ENCODE peak calls at places on chromosomes 11 and 22, in nine cellular contexts. One of them, this sample, is unnamed.

GRCh38 chr22:43393132-43393844 is 18.5 kb upstream of the MPPED1 start:
- DNase-seq in AML-193: no peak
- DNase-seq in colonic mucosa: no peak
- DNase-seq in WTC11: no peak
- DNase-seq in heart right ventricle: no peak
- DNase-seq in fibroblast of pulmonary artery: no peak
- DNase-seq in effector memory CD8-positive, alpha-beta T cell: no peak
- DNase-seq in AG20443: no peak
- DNase-seq in Jurkat, Clone E6-1: no peak
- DNase-seq in this sample: no peak

GRCh38 chr11:115613986-115614625 is 109.9 kb upstream of the CADM1 start:
- DNase-seq in AML-193: no peak
- DNase-seq in colonic mucosa: no peak
- DNase-seq in WTC11: no peak
- DNase-seq in heart right ventricle: no peak
- DNase-seq in fibroblast of pulmonary artery: no peak
- DNase-seq in effector memory CD8-positive, alpha-beta T cell: no peak
- DNase-seq in AG20443: peak
- DNase-seq in Jurkat, Clone E6-1: no peak
- DNase-seq in this sample: no peak

GRCh38 chr11:2579315-2580060 is 120.3 kb downstream of the KCNQ1OT1 start:
- DNase-seq in AML-193: no peak
- DNase-seq in colonic mucosa: no peak
- DNase-seq in WTC11: peak
- DNase-seq in heart right ventricle: peak
- DNase-seq in fibroblast of pulmonary artery: no peak
- DNase-seq in effector memory CD8-positive, alpha-beta T cell: no peak
- DNase-seq in AG20443: no peak
- DNase-seq in Jurkat, Clone E6-1: no peak
- DNase-seq in this sample: no peak

GRCh38 chr11:48107188-48107704 is 109.4 kb upstream of the OR4B1 start:
- DNase-seq in AML-193: no peak
- DNase-seq in colonic mucosa: no peak
- DNase-seq in WTC11: no peak
- DNase-seq in heart right ventricle: no peak
- DNase-seq in fibroblast of pulmonary artery: no peak
- DNase-seq in effector memory CD8-positive, alpha-beta T cell: no peak
- DNase-seq in AG20443: peak
- DNase-seq in Jurkat, Clone E6-1: no peak
- DNase-seq in this sample: no peak

GRCh38 chr11:58580311-58580710 is 1.4 kb downstream of the ZFP91 start:
- DNase-seq in AML-193: no peak
- DNase-seq in colonic mucosa: no peak
- DNase-seq in WTC11: no peak
- DNase-seq in heart right ventricle: no peak
- DNase-seq in fibroblast of pulmonary artery: no peak
- DNase-seq in effector memory CD8-positive, alpha-beta T cell: no peak
- DNase-seq in AG20443: no peak
- DNase-seq in Jurkat, Clone E6-1: no peak
- DNase-seq in this sample: no peak

GRCh38 chr11:116683982-116684381 is 88.8 kb downstream of the BUD13 start:
- DNase-seq in AML-193: no peak
- DNase-seq in colonic mucosa: no peak
- DNase-seq in WTC11: no peak
- DNase-seq in heart right ventricle: no peak
- DNase-seq in fibroblast of pulmonary artery: no peak
- DNase-seq in effector memory CD8-positive, alpha-beta T cell: no peak
- DNase-seq in AG20443: no peak
- DNase-seq in Jurkat, Clone E6-1: no peak
- DNase-seq in this sample: no peak

GRCh38 chr11:84117394-84117793 is 831.2 kb upstream of the CCDC90B start:
- DNase-seq in AML-193: no peak
- DNase-seq in colonic mucosa: no peak
- DNase-seq in WTC11: no peak
- DNase-seq in heart right ventricle: no peak
- DNase-seq in fibroblast of pulmonary artery: no peak
- DNase-seq in effector memory CD8-positive, alpha-beta T cell: no peak
- DNase-seq in AG20443: no peak
- DNase-seq in Jurkat, Clone E6-1: no peak
- DNase-seq in this sample: no peak

GRCh38 chr11:94469416-94469815 is 24.2 kb downstream of the MRE11 start:
- DNase-seq in AML-193: no peak
- DNase-seq in colonic mucosa: no peak
- DNase-seq in WTC11: no peak
- DNase-seq in heart right ventricle: no peak
- DNase-seq in fibroblast of pulmonary artery: no peak
- DNase-seq in effector memory CD8-positive, alpha-beta T cell: no peak
- DNase-seq in AG20443: no peak
- DNase-seq in Jurkat, Clone E6-1: no peak
- DNase-seq in this sample: no peak

GRCh38 chr11:59556883-59557205 is 45.5 kb downstream of the OR4D9 start:
- DNase-seq in AML-193: no peak
- DNase-seq in colonic mucosa: no peak
- DNase-seq in WTC11: no peak
- DNase-seq in heart right ventricle: no peak
- DNase-seq in fibroblast of pulmonary artery: no peak
- DNase-seq in effector memory CD8-positive, alpha-beta T cell: no peak
- DNase-seq in AG20443: no peak
- DNase-seq in Jurkat, Clone E6-1: no peak
- DNase-seq in this sample: no peak

GRCh38 chr11:60194511-60194910 is 11.6 kb upstream of the MS4A6A start:
- DNase-seq in AML-193: no peak
- DNase-seq in colonic mucosa: no peak
- DNase-seq in WTC11: no peak
- DNase-seq in heart right ventricle: no peak
- DNase-seq in fibroblast of pulmonary artery: no peak
- DNase-seq in effector memory CD8-positive, alpha-beta T cell: no peak
- DNase-seq in AG20443: no peak
- DNase-seq in Jurkat, Clone E6-1: no peak
- DNase-seq in this sample: no peak

GRCh38 chr11:57903441-57904123 is 120.1 kb upstream of the OR9Q1 start:
- DNase-seq in AML-193: no peak
- DNase-seq in colonic mucosa: peak
- DNase-seq in WTC11: no peak
- DNase-seq in heart right ventricle: peak
- DNase-seq in fibroblast of pulmonary artery: no peak
- DNase-seq in effector memory CD8-positive, alpha-beta T cell: no peak
- DNase-seq in AG20443: no peak
- DNase-seq in Jurkat, Clone E6-1: no peak
- DNase-seq in this sample: no peak

GRCh38 chr11:10878408-10879214 is 20.8 kb upstream of the ZBED5 start:
- DNase-seq in AML-193: peak
- DNase-seq in colonic mucosa: peak
- DNase-seq in WTC11: no peak
- DNase-seq in heart right ventricle: no peak
- DNase-seq in fibroblast of pulmonary artery: peak
- DNase-seq in effector memory CD8-positive, alpha-beta T cell: peak
- DNase-seq in AG20443: peak
- DNase-seq in Jurkat, Clone E6-1: peak
- DNase-seq in this sample: peak

GRCh38 chr22:26041931-26042330 is 127.3 kb upstream of the SEZ6L start:
- DNase-seq in AML-193: no peak
- DNase-seq in colonic mucosa: no peak
- DNase-seq in WTC11: no peak
- DNase-seq in heart right ventricle: no peak
- DNase-seq in fibroblast of pulmonary artery: no peak
- DNase-seq in effector memory CD8-positive, alpha-beta T cell: no peak
- DNase-seq in AG20443: no peak
- DNase-seq in Jurkat, Clone E6-1: no peak
- DNase-seq in this sample: no peak

GRCh38 chr11:126484266-126484665 is 128.8 kb downstream of the ST3GAL4 start:
- DNase-seq in AML-193: peak
- DNase-seq in colonic mucosa: no peak
- DNase-seq in WTC11: no peak
- DNase-seq in heart right ventricle: no peak
- DNase-seq in fibroblast of pulmonary artery: peak
- DNase-seq in effector memory CD8-positive, alpha-beta T cell: no peak
- DNase-seq in AG20443: no peak
- DNase-seq in Jurkat, Clone E6-1: no peak
- DNase-seq in this sample: no peak

GRCh38 chr11:47669856-47670255 is 27.5 kb upstream of the MTCH2 start:
- DNase-seq in AML-193: no peak
- DNase-seq in colonic mucosa: no peak
- DNase-seq in WTC11: no peak
- DNase-seq in heart right ventricle: no peak
- DNase-seq in fibroblast of pulmonary artery: no peak
- DNase-seq in effector memory CD8-positive, alpha-beta T cell: no peak
- DNase-seq in AG20443: no peak
- DNase-seq in Jurkat, Clone E6-1: no peak
- DNase-seq in this sample: no peak

GRCh38 chr22:19817561-19818263 is 37.0 kb downstream of the GNB1L start:
- DNase-seq in AML-193: no peak
- DNase-seq in colonic mucosa: no peak
- DNase-seq in WTC11: no peak
- DNase-seq in heart right ventricle: no peak
- DNase-seq in fibroblast of pulmonary artery: no peak
- DNase-seq in effector memory CD8-positive, alpha-beta T cell: no peak
- DNase-seq in AG20443: no peak
- DNase-seq in Jurkat, Clone E6-1: peak
- DNase-seq in this sample: no peak

GRCh38 chr22:49426618-49427266 is 400.9 kb downstream of the BRD1 start:
- DNase-seq in AML-193: no peak
- DNase-seq in colonic mucosa: no peak
- DNase-seq in WTC11: no peak
- DNase-seq in heart right ventricle: no peak
- DNase-seq in fibroblast of pulmonary artery: no peak
- DNase-seq in effector memory CD8-positive, alpha-beta T cell: no peak
- DNase-seq in AG20443: no peak
- DNase-seq in Jurkat, Clone E6-1: no peak
- DNase-seq in this sample: no peak

GRCh38 chr22:37741312-37741795 is 44.5 kb downstream of the TRIOBP start:
- DNase-seq in AML-193: peak
- DNase-seq in colonic mucosa: peak
- DNase-seq in WTC11: no peak
- DNase-seq in heart right ventricle: peak
- DNase-seq in fibroblast of pulmonary artery: peak
- DNase-seq in effector memory CD8-positive, alpha-beta T cell: no peak
- DNase-seq in AG20443: peak
- DNase-seq in Jurkat, Clone E6-1: no peak
- DNase-seq in this sample: no peak